ENCODE peak calls at places on chromosomes 5 and 9, in four cellular contexts. D, O, Z and W are unnamed samples.

GRCh38 chr5:129367883-129368282 is 92.2 kb upstream of the ADAMTS19 start:
- DNase-seq in D (peak; percentile 79), O (no peak), Z (peak; percentile 57), W (no peak)

GRCh38 chr9:96884443-96884842 is 30.1 kb upstream of the ZNF782 start:
- DNase-seq in D (peak; percentile 26), O (peak; percentile 98), Z (peak; percentile 92), W (no peak)

GRCh38 chr9:137433916-137434431 is 7.2 kb downstream of the ENTPD8 start:
- DNase-seq in D (no peak), O (no peak), Z (no peak), W (peak; percentile 84)

GRCh38 chr5:28009526-28010025 is 971.2 kb upstream of the CDH9 start:
- DNase-seq in D (no peak), O (no peak), Z (no peak), W (no peak)

GRCh38 chr5:157479612-157480510 is 19.8 kb downstream of the NIPAL4 start:
- DNase-seq in D (no peak), O (no peak), Z (no peak), W (no peak)

GRCh38 chr5:141654298-141654697 is 3.1 kb upstream of the FCHSD1 start:
- DNase-seq in D (no peak), O (no peak), Z (no peak), W (no peak)

GRCh38 chr9:98549401-98549800 is 159.3 kb downstream of the GABBR2 start:
- DNase-seq in D (no peak), O (no peak), Z (no peak), W (no peak)

GRCh38 chr5:72170101-72170500 is 62.8 kb downstream of the MAP1B start:
- DNase-seq in D (peak; percentile 56), O (no peak), Z (no peak), W (no peak)

GRCh38 chr5:157273131-157273556 is 7.2 kb downstream of the CYFIP2 start:
- DNase-seq in D (no peak), O (no peak), Z (no peak), W (no peak)

GRCh38 chr9:81529556-81530193 is 159.7 kb downstream of the TLE1 start:
- DNase-seq in D (peak; percentile 52), O (peak; percentile 88), Z (peak; percentile 84), W (no peak)

GRCh38 chr5:6729400-6730310 is 16.4 kb downstream of the TENT4A start:
- DNase-seq in D (no peak), O (no peak), Z (no peak), W (no peak)

GRCh38 chr5:94558028-94558427 is 60.4 kb downstream of the KIAA0825 start:
- DNase-seq in D (no peak), O (no peak), Z (no peak), W (no peak)

GRCh38 chr5:6752236-6752635 is 39.0 kb downstream of the TENT4A start:
- DNase-seq in D (no peak), O (no peak), Z (no peak), W (no peak)

GRCh38 chr9:127349483-127350127 is 47.4 kb upstream of the SLC2A8 start:
- DNase-seq in D (no peak), O (no peak), Z (no peak), W (no peak)

GRCh38 chr5:65708140-65708539 is 13.8 kb downstream of the SGTB start:
- DNase-seq in D (peak; percentile 13), O (no peak), Z (no peak), W (no peak)

GRCh38 chr5:127967983-127968592 is 115.5 kb upstream of the SLC12A2 start:
- DNase-seq in D (no peak), O (no peak), Z (no peak), W (no peak)

GRCh38 chr9:119959846-119960545 is 590.8 kb upstream of the BRINP1 start:
- DNase-seq in D (no peak), O (no peak), Z (no peak), W (no peak)

GRCh38 chr5:158992104-158992740 is 107.5 kb downstream of the EBF1 start:
- DNase-seq in D (peak; percentile 59), O (no peak), Z (peak; percentile 92), W (no peak)

GRCh38 chr5:65611524-65611923 is 12.6 kb downstream of the TRIM23 start:
- DNase-seq in D (no peak), O (peak; percentile 23), Z (no peak), W (no peak)

GRCh38 chr5:80917596-80917995 is 42.6 kb upstream of the RASGRF2 start:
- DNase-seq in D (no peak), O (no peak), Z (no peak), W (no peak)

GRCh38 chr5:45772402-45772801 is 76.2 kb upstream of the HCN1 start:
- DNase-seq in D (no peak), O (no peak), Z (no peak), W (no peak)

GRCh38 chr5:45779874-45780671 is 83.9 kb upstream of the HCN1 start:
- DNase-seq in D (no peak), O (no peak), Z (no peak), W (no peak)

DNA sequence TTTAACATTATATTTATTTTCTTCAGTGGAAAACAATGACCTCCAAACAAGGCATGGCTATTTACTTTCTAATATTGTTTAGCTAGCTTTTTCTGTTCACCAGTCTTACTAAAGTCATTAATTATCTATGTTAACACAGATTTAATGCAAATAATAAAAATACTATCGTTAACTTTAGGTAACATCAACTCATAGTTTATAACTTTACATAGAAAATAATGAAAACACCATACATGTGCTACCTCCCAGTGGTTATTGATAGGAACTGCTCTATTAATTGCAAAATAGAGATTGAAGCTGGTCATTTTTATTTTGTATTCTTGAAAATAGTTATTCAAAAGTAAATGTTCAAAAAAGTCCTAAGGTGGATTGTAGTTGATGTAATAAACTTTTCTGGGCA is 78.3 kb upstream of the HCN1 start:
- DNase-seq in D (no peak), O (peak; percentile 21), Z (peak; percentile 24), W (no peak)
- TF ChIP-seq CTCF in D (no peak), O (peak; percentile 83), Z (peak; percentile 50), W (peak; percentile 63)

GRCh38 chr5:122835681-122836080 is 9.7 kb upstream of the SNX24 start:
- DNase-seq in D (no peak), O (no peak), Z (no peak), W (no peak)
- TF ChIP-seq CTCF in D (no peak), O (no peak), Z (no peak), W (peak; percentile 10)

GRCh38 chr5:61010759-61011460 is 65.9 kb downstream of the NDUFAF2 start:
- DNase-seq in D (peak; percentile 33), O (no peak), Z (peak; percentile 35), W (no peak)
- TF ChIP-seq CTCF in D (peak; percentile 38), O (no peak), Z (no peak), W (peak; percentile 44)

GRCh38 chr9:35110327-35110758 is 5.3 kb downstream of the ATOSB start:
- DNase-seq in D (peak; percentile 49), O (peak; percentile 75), Z (peak; percentile 56), W (no peak)

GRCh38 chr9:35108946-35109575 is 6.1 kb upstream of the STOML2 start:
- DNase-seq in D (no peak), O (no peak), Z (no peak), W (no peak)

GRCh38 chr9:35112257-35113020 is 3.2 kb downstream of the ATOSB start:
- DNase-seq in D (peak; percentile 57), O (peak; percentile 78), Z (peak; percentile 35), W (no peak)

GRCh38 chr9:35108461-35108860 is 5.5 kb upstream of the STOML2 start:
- DNase-seq in D (no peak), O (no peak), Z (no peak), W (no peak)

DNA sequence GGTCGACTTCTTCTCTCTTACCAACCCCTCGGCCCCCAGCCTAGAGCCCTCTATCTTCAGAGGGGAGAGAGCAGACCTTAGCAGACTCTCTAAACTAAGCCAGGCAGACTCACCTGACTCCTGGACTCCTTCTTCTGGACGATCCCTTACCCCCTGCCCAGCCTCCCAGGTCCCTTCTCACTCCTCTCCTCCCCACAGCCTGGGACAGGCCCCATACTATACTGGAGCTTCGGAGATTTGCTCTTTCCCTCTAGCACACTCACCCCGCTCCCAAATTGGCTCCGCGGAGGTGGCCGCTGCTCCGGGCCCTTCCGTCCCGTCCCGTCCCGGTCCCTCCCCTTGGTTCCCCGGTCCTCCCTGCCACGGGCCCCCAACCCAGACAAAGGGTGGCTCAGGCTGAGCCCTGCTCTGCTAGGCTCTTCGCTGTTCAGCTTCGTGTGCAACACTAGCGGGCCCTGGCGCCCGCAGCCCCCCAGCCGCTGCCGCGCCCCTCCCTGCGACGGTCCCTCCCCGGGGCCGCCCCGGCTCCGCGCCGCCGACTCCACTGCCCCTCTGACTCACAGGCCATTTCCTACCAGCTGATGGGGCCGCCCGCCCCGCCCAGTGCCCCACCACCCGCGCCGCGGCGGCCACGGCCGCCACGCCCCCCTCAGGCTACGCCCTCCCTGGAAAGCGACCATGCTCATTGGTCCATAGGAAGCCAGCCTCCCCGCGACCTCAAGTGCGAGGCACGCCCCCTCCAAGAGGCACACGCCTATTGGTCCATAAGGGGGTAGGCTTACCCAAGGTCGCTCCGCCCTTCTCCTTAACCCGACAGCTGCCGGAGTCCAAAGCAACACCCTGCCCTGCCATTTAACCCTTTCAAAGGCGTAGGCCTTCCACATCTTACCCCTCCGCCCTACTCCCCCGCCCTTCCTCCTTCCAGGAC is 4.4 kb downstream of the ATOSB start:
- DNase-seq in D (peak; percentile 99), O (peak; percentile 99), Z (peak; percentile 98), W (peak; percentile 99)
- TF ChIP-seq CTCF in D (no peak), O (no peak), Z (no peak), W (peak; percentile 13)

GRCh38 chr5:17192191-17192590 is 25.2 kb upstream of the BASP1 start:
- DNase-seq in D (peak; percentile 33), O (no peak), Z (no peak), W (no peak)

GRCh38 chr5:17189381-17190036 is 27.9 kb upstream of the BASP1 start:
- DNase-seq in D (peak; percentile 89), O (peak; percentile 61), Z (peak; percentile 83), W (no peak)

GRCh38 chr5:17187401-17187800 is 30.0 kb upstream of the BASP1 start:
- DNase-seq in D (no peak), O (no peak), Z (peak; percentile 25), W (no peak)

GRCh38 chr5:17190242-17190778 is 27.1 kb upstream of the BASP1 start:
- DNase-seq in D (peak; percentile 95), O (peak; percentile 46), Z (peak; percentile 65), W (no peak)

GRCh38 chr5:17190799-17191391 is 26.5 kb upstream of the BASP1 start:
- DNase-seq in D (no peak), O (no peak), Z (no peak), W (no peak)
- TF ChIP-seq CTCF in D (no peak), O (peak; percentile 64), Z (no peak), W (peak; percentile 49)

GRCh38 chr9:116204252-116204882 is 50.8 kb downstream of the PAPPA start:
- DNase-seq in D (no peak), O (no peak), Z (no peak), W (no peak)

GRCh38 chr9:116212986-116213672 is 59.5 kb downstream of the PAPPA start:
- DNase-seq in D (no peak), O (no peak), Z (no peak), W (no peak)

GRCh38 chr9:116209406-116210116 is 56.0 kb downstream of the PAPPA start:
- DNase-seq in D (no peak), O (no peak), Z (peak; percentile 21), W (no peak)

GRCh38 chr9:116207371-116208111 is 54.0 kb downstream of the PAPPA start:
- DNase-seq in D (peak; percentile 35), O (no peak), Z (no peak), W (no peak)

GRCh38 chr9:116208417-116209232 is 55.0 kb downstream of the PAPPA start:
- DNase-seq in D (peak; percentile 52), O (no peak), Z (peak; percentile 39), W (no peak)
- TF ChIP-seq CTCF in D (peak; percentile 27), O (no peak), Z (no peak), W (peak; percentile 73)